ENCODE peak calls at places on chromosome 15, in five cellular contexts. One of them, this sample, is unnamed.

GRCh38 chr15:37678124-37678523 is 256.3 kb upstream of the TMCO5A start:
- DNase-seq in NCI-H1092: no peak
- DNase-seq in osteoblast: no peak
- DNase-seq in AG10803: no peak
- DNase-seq in COR-L47: no peak
- DNase-seq in this sample: no peak

GRCh38 chr15:82680200-82681102 is 29.2 kb downstream of the AP3B2 start:
- DNase-seq in NCI-H1092: peak
- DNase-seq in osteoblast: peak
- DNase-seq in AG10803: no peak
- DNase-seq in COR-L47: peak
- DNase-seq in this sample: no peak

GRCh38 chr15:81157939-81158223 is 23.8 kb downstream of the CFAP161 start:
- DNase-seq in NCI-H1092: no peak
- DNase-seq in osteoblast: peak
- DNase-seq in AG10803: no peak
- DNase-seq in COR-L47: no peak
- DNase-seq in this sample: no peak

GRCh38 chr15:63381301-63382192 is at the start of gene CA12:
- DNase-seq in NCI-H1092: no peak
- DNase-seq in osteoblast: peak
- DNase-seq in AG10803: no peak
- DNase-seq in COR-L47: peak
- DNase-seq in this sample: no peak

GRCh38 chr15:38860682-38861081 is 296.1 kb upstream of the RASGRP1 start:
- DNase-seq in NCI-H1092: no peak
- DNase-seq in osteoblast: no peak
- DNase-seq in AG10803: peak
- DNase-seq in COR-L47: no peak
- DNase-seq in this sample: no peak

GRCh38 chr15:80480171-80480811 is 76.1 kb downstream of the ARNT2 start:
- DNase-seq in NCI-H1092: no peak
- DNase-seq in osteoblast: no peak
- DNase-seq in AG10803: peak
- DNase-seq in COR-L47: no peak
- DNase-seq in this sample: no peak

GRCh38 chr15:79091204-79091867 is 756 bp upstream of the RASGRF1 start:
- DNase-seq in NCI-H1092: no peak
- DNase-seq in osteoblast: peak
- DNase-seq in AG10803: no peak
- DNase-seq in COR-L47: peak
- DNase-seq in this sample: no peak

GRCh38 chr15:50881121-50882048 is 27.1 kb upstream of the AP4E1 start:
- DNase-seq in NCI-H1092: no peak
- DNase-seq in osteoblast: no peak
- DNase-seq in AG10803: peak
- DNase-seq in COR-L47: no peak
- DNase-seq in this sample: no peak

GRCh38 chr15:92034227-92034626 is 180.7 kb downstream of the SLCO3A1 start:
- DNase-seq in NCI-H1092: no peak
- DNase-seq in osteoblast: no peak
- DNase-seq in AG10803: peak
- DNase-seq in COR-L47: no peak
- DNase-seq in this sample: no peak

GRCh38 chr15:39013262-39013661 is 448.6 kb upstream of the RASGRP1 start:
- DNase-seq in NCI-H1092: no peak
- DNase-seq in osteoblast: no peak
- DNase-seq in AG10803: no peak
- DNase-seq in COR-L47: no peak
- DNase-seq in this sample: no peak

GRCh38 chr15:41482478-41482877 is 11.2 kb upstream of the ITPKA start:
- DNase-seq in NCI-H1092: no peak
- DNase-seq in osteoblast: no peak
- DNase-seq in AG10803: no peak
- DNase-seq in COR-L47: no peak
- DNase-seq in this sample: no peak

GRCh38 chr15:60096157-60096556 is 92.0 kb downstream of the FOXB1 start:
- DNase-seq in NCI-H1092: no peak
- DNase-seq in osteoblast: peak
- DNase-seq in AG10803: peak
- DNase-seq in COR-L47: no peak
- DNase-seq in this sample: no peak